ENCODE peak calls at places on chromosome 13, in seven cellular contexts. One of them, this sample, is unnamed.

GRCh38 chr13:63680704-63681103 is 2265.1 kb upstream of the PCDH20 start:
- DNase-seq in AML-193: no peak
- DNase-seq in stimulated activated CD8-positive, alpha-beta memory T cell treated with anti-CD3 and anti-CD28 coated beads, Interleukin-7, amount 100 ng/mL, for 1 hour: no peak
- DNase-seq in stimulated activated naive CD4-positive, alpha-beta T cell: no peak
- DNase-seq in caudate nucleus: no peak
- DNase-seq in central memory CD4-positive, alpha-beta T cell: no peak
- DNase-seq in amniotic stem cell: no peak
- DNase-seq in this sample: no peak

GRCh38 chr13:73967397-73968165 is 166.6 kb downstream of the KLF12 start:
- DNase-seq in AML-193: no peak
- DNase-seq in stimulated activated CD8-positive, alpha-beta memory T cell treated with anti-CD3 and anti-CD28 coated beads, Interleukin-7, amount 100 ng/mL, for 1 hour: no peak
- DNase-seq in stimulated activated naive CD4-positive, alpha-beta T cell: no peak
- DNase-seq in caudate nucleus: no peak
- DNase-seq in central memory CD4-positive, alpha-beta T cell: no peak
- DNase-seq in amniotic stem cell: no peak
- DNase-seq in this sample: no peak

GRCh38 chr13:45717324-45717723 is 15.2 kb downstream of the CBY2 start:
- DNase-seq in AML-193: no peak
- DNase-seq in stimulated activated CD8-positive, alpha-beta memory T cell treated with anti-CD3 and anti-CD28 coated beads, Interleukin-7, amount 100 ng/mL, for 1 hour: no peak
- DNase-seq in stimulated activated naive CD4-positive, alpha-beta T cell: no peak
- DNase-seq in caudate nucleus: no peak
- DNase-seq in central memory CD4-positive, alpha-beta T cell: no peak
- DNase-seq in amniotic stem cell: no peak
- DNase-seq in this sample: no peak

GRCh38 chr13:113803409-113804016 is 44.5 kb downstream of the TMEM255B start:
- DNase-seq in AML-193: no peak
- DNase-seq in stimulated activated CD8-positive, alpha-beta memory T cell treated with anti-CD3 and anti-CD28 coated beads, Interleukin-7, amount 100 ng/mL, for 1 hour: no peak
- DNase-seq in stimulated activated naive CD4-positive, alpha-beta T cell: no peak
- DNase-seq in caudate nucleus: no peak
- DNase-seq in central memory CD4-positive, alpha-beta T cell: no peak
- DNase-seq in amniotic stem cell: no peak
- DNase-seq in this sample: no peak

GRCh38 chr13:65677906-65678305 is 1552.2 kb downstream of the PCDH9 start:
- DNase-seq in AML-193: no peak
- DNase-seq in stimulated activated CD8-positive, alpha-beta memory T cell treated with anti-CD3 and anti-CD28 coated beads, Interleukin-7, amount 100 ng/mL, for 1 hour: no peak
- DNase-seq in stimulated activated naive CD4-positive, alpha-beta T cell: no peak
- DNase-seq in caudate nucleus: no peak
- DNase-seq in central memory CD4-positive, alpha-beta T cell: no peak
- DNase-seq in amniotic stem cell: no peak
- DNase-seq in this sample: no peak

GRCh38 chr13:75870397-75870801 is 234.3 kb downstream of the LMO7 start:
- DNase-seq in AML-193: peak
- DNase-seq in stimulated activated CD8-positive, alpha-beta memory T cell treated with anti-CD3 and anti-CD28 coated beads, Interleukin-7, amount 100 ng/mL, for 1 hour: no peak
- DNase-seq in stimulated activated naive CD4-positive, alpha-beta T cell: no peak
- DNase-seq in caudate nucleus: no peak
- DNase-seq in central memory CD4-positive, alpha-beta T cell: peak
- DNase-seq in amniotic stem cell: no peak
- DNase-seq in this sample: no peak

GRCh38 chr13:45257638-45258338 is 56.9 kb upstream of the KCTD4 start:
- DNase-seq in AML-193: no peak
- DNase-seq in stimulated activated CD8-positive, alpha-beta memory T cell treated with anti-CD3 and anti-CD28 coated beads, Interleukin-7, amount 100 ng/mL, for 1 hour: no peak
- DNase-seq in stimulated activated naive CD4-positive, alpha-beta T cell: no peak
- DNase-seq in caudate nucleus: no peak
- DNase-seq in central memory CD4-positive, alpha-beta T cell: no peak
- DNase-seq in amniotic stem cell: no peak
- DNase-seq in this sample: peak

GRCh38 chr13:59823495-59823894 is 340.2 kb downstream of the DIAPH3 start:
- DNase-seq in AML-193: no peak
- DNase-seq in stimulated activated CD8-positive, alpha-beta memory T cell treated with anti-CD3 and anti-CD28 coated beads, Interleukin-7, amount 100 ng/mL, for 1 hour: no peak
- DNase-seq in stimulated activated naive CD4-positive, alpha-beta T cell: no peak
- DNase-seq in caudate nucleus: no peak
- DNase-seq in central memory CD4-positive, alpha-beta T cell: no peak
- DNase-seq in amniotic stem cell: peak
- DNase-seq in this sample: no peak

GRCh38 chr13:95335667-95336066 is 34.4 kb upstream of the ABCC4 start:
- DNase-seq in AML-193: no peak
- DNase-seq in stimulated activated CD8-positive, alpha-beta memory T cell treated with anti-CD3 and anti-CD28 coated beads, Interleukin-7, amount 100 ng/mL, for 1 hour: no peak
- DNase-seq in stimulated activated naive CD4-positive, alpha-beta T cell: no peak
- DNase-seq in caudate nucleus: no peak
- DNase-seq in central memory CD4-positive, alpha-beta T cell: no peak
- DNase-seq in amniotic stem cell: no peak
- DNase-seq in this sample: no peak

GRCh38 chr13:46603165-46603603 is 50.2 kb downstream of the LRCH1 start:
- DNase-seq in AML-193: peak
- DNase-seq in stimulated activated CD8-positive, alpha-beta memory T cell treated with anti-CD3 and anti-CD28 coated beads, Interleukin-7, amount 100 ng/mL, for 1 hour: no peak
- DNase-seq in stimulated activated naive CD4-positive, alpha-beta T cell: no peak
- DNase-seq in caudate nucleus: no peak
- DNase-seq in central memory CD4-positive, alpha-beta T cell: no peak
- DNase-seq in amniotic stem cell: no peak
- DNase-seq in this sample: peak

GRCh38 chr13:44274838-44275237 is 98.8 kb upstream of the SERP2 start:
- DNase-seq in AML-193: no peak
- DNase-seq in stimulated activated CD8-positive, alpha-beta memory T cell treated with anti-CD3 and anti-CD28 coated beads, Interleukin-7, amount 100 ng/mL, for 1 hour: peak
- DNase-seq in stimulated activated naive CD4-positive, alpha-beta T cell: no peak
- DNase-seq in caudate nucleus: no peak
- DNase-seq in central memory CD4-positive, alpha-beta T cell: no peak
- DNase-seq in amniotic stem cell: no peak
- DNase-seq in this sample: no peak

GRCh38 chr13:98839826-98840769 is 87.6 kb upstream of the SLC15A1 start:
- DNase-seq in AML-193: peak
- DNase-seq in stimulated activated CD8-positive, alpha-beta memory T cell treated with anti-CD3 and anti-CD28 coated beads, Interleukin-7, amount 100 ng/mL, for 1 hour: no peak
- DNase-seq in stimulated activated naive CD4-positive, alpha-beta T cell: no peak
- DNase-seq in caudate nucleus: no peak
- DNase-seq in central memory CD4-positive, alpha-beta T cell: no peak
- DNase-seq in amniotic stem cell: no peak
- DNase-seq in this sample: peak

GRCh38 chr13:109769275-109769674 is 17.1 kb downstream of the IRS2 start:
- DNase-seq in AML-193: no peak
- DNase-seq in stimulated activated CD8-positive, alpha-beta memory T cell treated with anti-CD3 and anti-CD28 coated beads, Interleukin-7, amount 100 ng/mL, for 1 hour: no peak
- DNase-seq in stimulated activated naive CD4-positive, alpha-beta T cell: no peak
- DNase-seq in caudate nucleus: no peak
- DNase-seq in central memory CD4-positive, alpha-beta T cell: no peak
- DNase-seq in amniotic stem cell: no peak
- DNase-seq in this sample: no peak

GRCh38 chr13:111620586-111620985 is 300.1 kb downstream of the TEX29 start:
- DNase-seq in AML-193: no peak
- DNase-seq in stimulated activated CD8-positive, alpha-beta memory T cell treated with anti-CD3 and anti-CD28 coated beads, Interleukin-7, amount 100 ng/mL, for 1 hour: no peak
- DNase-seq in stimulated activated naive CD4-positive, alpha-beta T cell: no peak
- DNase-seq in caudate nucleus: no peak
- DNase-seq in central memory CD4-positive, alpha-beta T cell: no peak
- DNase-seq in amniotic stem cell: no peak
- DNase-seq in this sample: no peak

GRCh38 chr13:26422036-26422435 is 135.4 kb upstream of the WASF3 start:
- DNase-seq in AML-193: no peak
- DNase-seq in stimulated activated CD8-positive, alpha-beta memory T cell treated with anti-CD3 and anti-CD28 coated beads, Interleukin-7, amount 100 ng/mL, for 1 hour: no peak
- DNase-seq in stimulated activated naive CD4-positive, alpha-beta T cell: no peak
- DNase-seq in caudate nucleus: no peak
- DNase-seq in central memory CD4-positive, alpha-beta T cell: no peak
- DNase-seq in amniotic stem cell: no peak
- DNase-seq in this sample: no peak